ENCODE peak calls at places on chromosomes 12 and 14, in five cellular contexts. K, G, C, X and S are unnamed samples. For H3K27me3 and H3K36me3, the result is how much of the 10 kb centered on the place peaks cover.

GRCh38 chr14:34035177-34035933 is 84.5 kb upstream of the EGLN3 start:
- DNase-seq in G (no peak), K (no peak), C (peak), X (no peak), S (peak)

GRCh38 chr12:122051231-122051876 is 27.2 kb upstream of the MLXIP start:
- DNase-seq in C (no peak), G (peak), K (peak), X (no peak), S (peak)

GRCh38 chr14:85542623-85543022 is 12.7 kb downstream of the FLRT2 start:
- DNase-seq in K (no peak), G (no peak), X (no peak), C (no peak), S (no peak)

GRCh38 chr12:64635356-64635998 is 25.2 kb downstream of the RASSF3 start:
- DNase-seq in C (no peak), G (peak), X (no peak), K (no peak), S (no peak)

GRCh38 chr14:25108959-25109358 is 59.0 kb upstream of the STXBP6 start:
- DNase-seq in X (no peak), C (peak), K (no peak), G (no peak), S (no peak)

GRCh38 chr14:36874396-36875138 is 212.9 kb downstream of the PAX9 start:
- DNase-seq in K (no peak), G (no peak), X (no peak), C (no peak), S (no peak)

GRCh38 chr12:3453947-3454675 is 36.9 kb upstream of the PRMT8 start:
- DNase-seq in C (no peak), G (peak), K (no peak), X (no peak), S (no peak)

GRCh38 chr12:63420206-63420644 is 248.1 kb downstream of the DPY19L2 start:
- DNase-seq in K (no peak), X (no peak), C (peak), G (peak), S (no peak)

GRCh38 chr14:37903561-37904191 is 304.0 kb upstream of the SSTR1 start:
- DNase-seq in G (peak), C (no peak), X (no peak), K (no peak), S (no peak)

GRCh38 chr12:9740109-9740750 is 7.3 kb upstream of the CLECL1 start:
- DNase-seq in C (no peak), G (no peak), K (no peak), X (no peak), S (no peak)

GRCh38 chr14:34098045-34098984 is 147.4 kb upstream of the EGLN3 start:
- DNase-seq in K (peak), G (peak), C (peak), X (no peak), S (no peak)

GRCh38 chr12:14960548-14961465 is 594 bp downstream of the ARHGDIB start:
- DNase-seq in G (peak), K (no peak), C (no peak), X (no peak), S (peak)

GRCh38 chr14:104856869-104857860 is 7.9 kb upstream of the CEP170B start:
- DNase-seq in G (no peak), X (no peak), K (peak), C (no peak), S (no peak)

DNA sequence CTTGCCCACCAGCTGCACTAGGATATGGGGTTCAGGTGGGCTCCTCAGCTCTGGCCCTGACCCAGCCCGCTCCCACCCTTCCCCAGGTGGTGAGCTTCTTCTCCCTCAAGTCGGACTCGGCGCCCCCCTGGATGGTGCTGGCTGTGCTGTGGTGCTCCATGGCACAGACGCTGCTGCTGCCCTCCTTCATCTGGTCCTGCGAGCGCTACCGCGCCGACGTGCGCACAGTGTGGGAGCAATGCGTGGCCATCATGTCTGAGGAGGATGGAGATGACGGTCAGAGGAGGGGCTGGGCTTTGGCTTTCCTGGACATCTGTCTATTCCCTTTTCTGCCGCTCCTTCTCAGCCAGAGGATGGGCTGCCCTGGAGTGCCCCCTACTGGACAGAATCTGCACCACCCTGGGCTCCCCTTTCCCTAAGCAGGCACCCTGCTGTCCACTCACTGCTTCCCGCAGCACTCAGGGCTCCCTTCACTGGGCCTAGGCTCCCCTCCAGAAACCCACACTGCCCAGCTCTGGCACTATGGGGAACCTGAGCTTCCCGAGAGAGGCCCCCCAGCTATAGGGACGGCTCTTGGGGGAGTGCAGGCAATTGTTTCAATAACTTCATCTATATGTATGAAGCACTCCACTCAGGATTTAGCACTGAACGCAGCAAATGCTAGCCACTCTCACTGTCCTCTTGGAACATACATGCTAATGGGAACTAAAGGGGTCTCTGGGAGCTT is 2.6 kb upstream of the P3H3 start:
- DNase-seq in X (peak), G (peak), K (peak), C (peak), S (peak)
- H3K27me3 ChIP-seq in X (under half), G (half or more), K (under half), C (under half), S (under half)

GRCh38 chr14:63996016-63996415 is 143.2 kb downstream of the SYNE2 start:
- DNase-seq in C (no peak), G (no peak), X (no peak), K (no peak), S (no peak)

GRCh38 chr14:63992858-63993257 is 140.1 kb downstream of the SYNE2 start:
- DNase-seq in C (no peak), K (no peak), G (no peak), X (no peak), S (no peak)

GRCh38 chr14:63995285-63995684 is 142.5 kb downstream of the SYNE2 start:
- DNase-seq in X (no peak), G (no peak), K (no peak), C (no peak), S (no peak)

GRCh38 chr14:63993992-63994391 is 141.2 kb downstream of the SYNE2 start:
- DNase-seq in G (no peak), K (no peak), C (no peak), X (no peak), S (peak)

GRCh38 chr14:63996575-63997220 is 143.9 kb downstream of the SYNE2 start:
- DNase-seq in G (peak), C (no peak), X (no peak), K (no peak), S (no peak)
- H3K36me3 ChIP-seq in G (under half), C (under half), X (half or more), K (under half), S (under half)

GRCh38 chr14:68784298-68784910 is 8.5 kb downstream of the ZFP36L1 start:
- DNase-seq in K (peak), X (peak), C (peak), G (no peak), S (peak)
- H3K27ac ChIP-seq in K (peak), X (peak), C (peak), G (no peak), S (peak)

GRCh38 chr12:52568111-52568510 is 5.5 kb downstream of the KRT74 start:
- DNase-seq in X (no peak), G (no peak), K (no peak), C (no peak), S (peak)
- H3K27me3 ChIP-seq in X (under half), G (under half), K (under half), C (under half), S (under half)

GRCh38 chr12:42588308-42588836 is 1.2 kb downstream of the PRICKLE1 start:
- DNase-seq in C (no peak), K (no peak), G (peak), X (no peak), S (no peak)
- H3K36me3 ChIP-seq in C (under half), K (under half), G (under half), X (under half), S (under half)

GRCh38 chr12:12800406-12801180 is 12.6 kb upstream of the DDX47 start:
- DNase-seq in G (no peak), X (no peak), K (no peak), C (no peak), S (no peak)

GRCh38 chr12:12797789-12798142 is 12.3 kb downstream of the APOLD1 start:
- DNase-seq in X (no peak), C (no peak), G (no peak), K (no peak), S (no peak)

GRCh38 chr12:12799163-12799920 is 13.8 kb upstream of the DDX47 start:
- DNase-seq in X (no peak), C (no peak), G (no peak), K (no peak), S (no peak)

GRCh38 chr12:12796928-12797788 is 11.7 kb downstream of the APOLD1 start:
- DNase-seq in K (no peak), G (no peak), C (no peak), X (no peak), S (no peak)

GRCh38 chr12:12798480-12798879 is 13.0 kb downstream of the APOLD1 start:
- DNase-seq in G (no peak), K (no peak), C (no peak), X (no peak), S (no peak)
- H3K27ac ChIP-seq in G (no peak), K (no peak), C (no peak), X (no peak), S (no peak)

GRCh38 chr14:50697659-50698290 is 29.7 kb upstream of the SAV1 start:
- DNase-seq in K (no peak), X (no peak), C (no peak), G (no peak), S (no peak)
- H3K27me3 ChIP-seq in K (under half), X (under half), C (under half), G (under half), S (under half)

DNA sequence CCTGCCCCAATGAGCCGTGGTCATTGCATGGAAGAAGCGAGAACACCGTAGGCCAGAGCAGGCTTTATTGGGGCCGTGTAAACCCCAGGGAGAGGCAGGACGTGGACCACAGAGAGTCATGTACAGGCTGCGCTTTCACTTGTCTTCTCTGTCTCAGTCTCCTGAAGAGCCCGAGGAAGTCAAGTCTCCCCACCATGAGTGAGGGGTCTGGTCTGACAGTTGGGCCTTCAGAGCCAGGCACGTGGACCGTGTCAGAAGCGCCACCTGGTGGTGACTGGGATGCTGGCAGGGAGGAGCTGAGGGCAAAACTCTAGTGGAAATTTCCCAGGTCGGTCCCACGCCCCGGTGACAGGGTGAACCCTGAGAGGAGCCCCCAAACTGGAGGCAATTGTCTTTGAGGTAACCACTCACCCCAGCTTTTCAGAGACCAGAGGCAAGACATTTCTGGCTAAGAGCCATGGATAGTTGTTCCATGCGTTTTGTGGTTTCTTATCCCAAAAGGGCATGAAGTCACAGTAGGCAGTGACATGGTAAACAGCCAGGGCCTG is 17.4 kb downstream of the RPS6KL1 start:
- DNase-seq in K (peak), C (peak), X (peak), G (peak), S (peak)
- H3K36me3 ChIP-seq in K (under half), C (under half), X (under half), G (under half), S (under half)

GRCh38 chr14:73236752-73237218 is 521 bp upstream of the PAPLN start:
- DNase-seq in X (no peak), G (no peak), C (no peak), K (no peak), S (no peak)
- H3K27ac ChIP-seq in X (no peak), G (no peak), C (no peak), K (no peak), S (no peak)

GRCh38 chr14:74686324-74686723 is 26.6 kb downstream of the AREL1 start:
- DNase-seq in C (no peak), G (no peak), X (no peak), K (no peak), S (no peak)

GRCh38 chr14:74683406-74683805 is 29.5 kb downstream of the AREL1 start:
- DNase-seq in G (no peak), C (no peak), K (no peak), X (no peak), S (no peak)

GRCh38 chr14:74685054-74685453 is 27.8 kb downstream of the AREL1 start:
- DNase-seq in G (no peak), X (no peak), K (no peak), C (no peak), S (no peak)

GRCh38 chr14:74682169-74682952 is 30.5 kb downstream of the AREL1 start:
- DNase-seq in G (no peak), C (no peak), X (no peak), K (no peak), S (no peak)

DNA sequence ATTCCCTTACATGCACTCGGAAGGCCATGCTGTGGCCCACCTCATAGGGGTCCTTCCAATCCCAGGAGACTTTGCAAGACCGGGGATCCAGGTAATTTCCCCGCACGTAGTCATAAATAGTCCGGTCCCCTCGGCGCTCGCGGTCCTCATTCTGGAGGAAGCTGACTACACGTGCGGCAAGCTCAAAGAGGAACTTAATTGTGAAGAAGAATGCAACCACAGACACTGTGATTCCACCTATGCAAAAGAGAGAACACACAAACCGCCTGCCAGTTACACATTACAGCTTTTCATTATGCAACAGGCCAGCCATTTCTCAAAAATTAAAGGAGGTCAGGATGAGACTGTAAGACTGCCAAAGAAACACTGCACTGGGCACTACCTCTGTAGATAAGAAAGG is 28.4 kb downstream of the AREL1 start:
- DNase-seq in C (no peak), K (no peak), X (no peak), G (no peak), S (no peak)
- H3K27me3 ChIP-seq in C (under half), K (under half), X (under half), G (under half), S (under half)